ENCODE peak calls at places on chromosome 22, in six cellular contexts. Q is BJ; W is AG10803; F is Caco-2; N is CD8-positive, alpha-beta T cell; B is H9. O is an unnamed sample.

GRCh38 chr22:29152381-29153138 is 53.1 kb upstream of the EMID1 start:
- DNase-seq in Q (no peak), W (no peak), F (peak), N (no peak), B (peak), O (no peak)

GRCh38 chr22:35313311-35314121 is 13.8 kb downstream of the TOM1 start:
- DNase-seq in Q (peak), W (peak), F (peak), N (no peak), B (no peak), O (no peak)

GRCh38 chr22:37226514-37226913 is 14.2 kb upstream of the SSTR3 start:
- DNase-seq in Q (no peak), W (no peak), F (no peak), N (no peak), B (no peak), O (no peak)

GRCh38 chr22:44755000-44755399 is 2.6 kb downstream of the ARHGAP8 start:
- DNase-seq in Q (no peak), W (no peak), F (no peak), N (no peak), B (no peak), O (no peak)

GRCh38 chr22:31496735-31497146 is 405 bp downstream of the SFI1 start:
- DNase-seq in Q (no peak), W (peak), F (no peak), N (peak), B (no peak), O (no peak)

GRCh38 chr22:38452373-38453064 is 2.5 kb downstream of the KCNJ4 start:
- DNase-seq in Q (no peak), W (peak), F (no peak), N (no peak), B (no peak), O (no peak)

GRCh38 chr22:50414476-50415248 is 60.2 kb downstream of the SBF1 start:
- DNase-seq in Q (no peak), W (no peak), F (no peak), N (no peak), B (no peak), O (no peak)

GRCh38 chr22:17581056-17581455 is 17.8 kb downstream of the SLC25A18 start:
- DNase-seq in Q (no peak), W (no peak), F (no peak), N (no peak), B (no peak), O (no peak)

GRCh38 chr22:17131686-17132085 is 10.5 kb upstream of the TMEM121B start:
- DNase-seq in Q (no peak), W (no peak), F (peak), N (no peak), B (no peak), O (no peak)

GRCh38 chr22:37753746-37754145 is 54.0 kb upstream of the GCAT start:
- DNase-seq in Q (no peak), W (no peak), F (no peak), N (no peak), B (no peak), O (no peak)

GRCh38 chr22:49567894-49568750 is 259.6 kb downstream of the BRD1 start:
- DNase-seq in Q (no peak), W (no peak), F (no peak), N (no peak), B (peak), O (no peak)

GRCh38 chr22:17570851-17571631 is 7.7 kb downstream of the SLC25A18 start:
- DNase-seq in Q (peak), W (peak), F (no peak), N (no peak), B (no peak), O (no peak)

GRCh38 chr22:44180706-44181032 is at the start of gene PARVG:
- DNase-seq in Q (no peak), W (no peak), F (no peak), N (peak), B (peak), O (no peak)

GRCh38 chr22:24106385-24107381 is 74.6 kb upstream of the SUSD2 start:
- DNase-seq in Q (no peak), W (no peak), F (no peak), N (peak), B (peak), O (no peak)

GRCh38 chr22:31377609-31378008 is 21.8 kb upstream of the DRG1 start:
- DNase-seq in Q (no peak), W (no peak), F (no peak), N (no peak), B (no peak), O (no peak)

GRCh38 chr22:40741116-40741515 is 61.8 kb downstream of the MCHR1 start:
- DNase-seq in Q (no peak), W (peak), F (no peak), N (no peak), B (no peak), O (no peak)

GRCh38 chr22:49973018-49973965 is 12.7 kb downstream of the PIM3 start:
- DNase-seq in Q (no peak), W (peak), F (no peak), N (no peak), B (peak), O (no peak)

GRCh38 chr22:36546092-36546804 is 17.3 kb upstream of the EIF3D start:
- DNase-seq in Q (no peak), W (peak), F (peak), N (no peak), B (peak), O (peak)

GRCh38 chr22:36404436-36404835 is 16.7 kb upstream of the MYH9 start:
- DNase-seq in Q (no peak), W (no peak), F (no peak), N (no peak), B (no peak), O (no peak)

GRCh38 chr22:24883426-24883825 is 63.1 kb downstream of the LHFPL7 start:
- DNase-seq in Q (no peak), W (no peak), F (no peak), N (no peak), B (no peak), O (no peak)

GRCh38 chr22:45007247-45007945 is 2.4 kb downstream of the PHF21B start:
- DNase-seq in Q (no peak), W (no peak), F (peak), N (no peak), B (peak), O (peak)

GRCh38 chr22:41699264-41700104 is at the start of gene MEI1:
- DNase-seq in Q (no peak), W (peak), F (no peak), N (peak), B (peak), O (no peak)

GRCh38 chr22:44192098-44192810 is 11.5 kb downstream of the PARVG start:
- DNase-seq in Q (no peak), W (no peak), F (no peak), N (peak), B (peak), O (peak)

GRCh38 chr22:50728523-50728931 is 9.5 kb upstream of the ACR start:
- DNase-seq in Q (no peak), W (no peak), F (no peak), N (no peak), B (no peak), O (no peak)

GRCh38 chr22:35631597-35631996 is 14.5 kb upstream of the MB start:
- DNase-seq in Q (no peak), W (peak), F (peak), N (no peak), B (peak), O (peak)

GRCh38 chr22:31248965-31249940 is 37.2 kb downstream of the LIMK2 start:
- DNase-seq in Q (no peak), W (no peak), F (peak), N (no peak), B (no peak), O (no peak)

GRCh38 chr22:37781434-37782059 is 26.2 kb upstream of the GCAT start:
- DNase-seq in Q (no peak), W (no peak), F (no peak), N (no peak), B (peak), O (no peak)

GRCh38 chr22:50613291-50613981 is 12.8 kb downstream of the MAPK8IP2 start:
- DNase-seq in Q (no peak), W (peak), F (no peak), N (no peak), B (peak), O (no peak)

GRCh38 chr22:17120281-17120680 is 879 bp downstream of the TMEM121B start:
- DNase-seq in Q (no peak), W (peak), F (peak), N (peak), B (peak), O (peak)

GRCh38 chr22:40951795-40952602 is 821 bp downstream of the RBX1 start:
- DNase-seq in Q (no peak), W (peak), F (no peak), N (no peak), B (no peak), O (no peak)

GRCh38 chr22:29871684-29872083 is 11.3 kb upstream of the MTMR3 start:
- DNase-seq in Q (no peak), W (no peak), F (no peak), N (no peak), B (no peak), O (no peak)

GRCh38 chr22:46402505-46402904 is 67.0 kb downstream of the TRMU start:
- DNase-seq in Q (no peak), W (no peak), F (no peak), N (no peak), B (no peak), O (no peak)

GRCh38 chr22:46397514-46397913 is 62.0 kb downstream of the TRMU start:
- DNase-seq in Q (no peak), W (no peak), F (no peak), N (no peak), B (no peak), O (no peak)

GRCh38 chr22:46401370-46401769 is 65.9 kb downstream of the TRMU start:
- DNase-seq in Q (no peak), W (no peak), F (no peak), N (no peak), B (no peak), O (no peak)

GRCh38 chr22:46397951-46398350 is 62.4 kb downstream of the TRMU start:
- DNase-seq in Q (no peak), W (no peak), F (no peak), N (no peak), B (no peak), O (no peak)

GRCh38 chr22:46399625-46400024 is 64.1 kb downstream of the TRMU start:
- DNase-seq in Q (no peak), W (no peak), F (no peak), N (no peak), B (no peak), O (no peak)
- TF ChIP-seq CTCF in Q (no peak), W (no peak), F (no peak), N (no peak), B (no peak), O (no peak)

GRCh38 chr22:20430101-20430640 is 7.5 kb downstream of the SCARF2 start:
- DNase-seq in Q (no peak), W (no peak), F (no peak), N (no peak), B (peak), O (no peak)

GRCh38 chr22:20429254-20430100 is 8.1 kb downstream of the SCARF2 start:
- DNase-seq in Q (no peak), W (no peak), F (peak), N (peak), B (peak), O (no peak)

GRCh38 chr22:20431520-20432237 is 5.9 kb downstream of the SCARF2 start:
- DNase-seq in Q (no peak), W (no peak), F (no peak), N (no peak), B (peak), O (no peak)

GRCh38 chr22:20432244-20432686 is 5.4 kb downstream of the SCARF2 start:
- DNase-seq in Q (no peak), W (no peak), F (no peak), N (no peak), B (no peak), O (no peak)

DNA sequence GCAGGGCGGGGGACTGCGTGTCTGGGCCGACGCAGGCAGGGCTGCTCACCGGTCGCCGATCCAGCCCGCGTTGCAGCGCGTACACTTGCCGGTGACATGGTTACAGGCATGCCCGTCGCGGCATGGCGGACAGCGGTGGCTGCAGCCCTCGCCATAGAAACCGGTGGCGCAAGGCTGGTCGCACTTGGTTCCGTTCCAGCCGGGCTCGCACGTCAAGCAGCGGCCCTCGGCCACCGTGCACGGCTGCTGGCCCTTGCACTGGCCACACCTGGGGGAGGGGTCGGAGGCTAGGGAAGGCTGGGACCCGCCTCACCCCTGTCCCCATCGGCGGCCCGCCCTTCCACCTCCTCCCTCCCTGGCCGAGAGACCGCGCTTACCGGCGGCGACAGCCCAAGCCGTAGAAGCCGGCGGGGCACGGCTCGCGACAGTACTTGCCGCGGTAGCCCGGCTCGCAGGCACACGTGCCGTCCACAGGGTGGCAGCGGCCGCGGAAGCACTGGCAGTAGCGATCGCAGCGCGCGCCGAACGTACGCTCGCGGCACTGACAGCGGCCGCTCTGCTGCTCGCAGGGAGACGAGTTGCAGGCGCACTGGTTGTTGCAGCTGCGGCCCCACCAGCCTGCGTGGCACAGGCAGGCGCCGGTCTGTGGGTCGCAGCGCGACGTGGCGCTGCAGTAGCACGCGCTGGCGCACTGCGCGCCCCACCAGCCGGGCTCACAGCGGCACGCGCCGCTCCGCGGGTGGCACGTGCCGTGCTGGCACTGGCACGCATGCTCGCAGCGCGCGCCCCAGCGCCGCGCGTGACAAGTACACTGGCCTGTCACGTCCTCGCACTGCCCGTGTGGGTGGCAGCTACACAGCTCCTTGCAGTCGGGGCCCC is 6.7 kb downstream of the SCARF2 start:
- DNase-seq in Q (no peak), W (peak), F (no peak), N (peak), B (peak), O (peak)
- TF ChIP-seq CTCF in Q (peak), W (peak), F (peak), N (peak), B (peak), O (peak)

GRCh38 chr22:22767876-22768602 is 119.6 kb upstream of the IGLL5 start:
- DNase-seq in Q (no peak), W (no peak), F (no peak), N (no peak), B (peak), O (no peak)
- TF ChIP-seq CTCF in Q (no peak), W (no peak), F (no peak), N (no peak), B (peak), O (no peak)

GRCh38 chr22:48154169-48154942 is 1391.9 kb downstream of the TBC1D22A start:
- DNase-seq in Q (no peak), W (no peak), F (no peak), N (no peak), B (no peak), O (no peak)

GRCh38 chr22:48153726-48154125 is 1391.3 kb downstream of the TBC1D22A start:
- DNase-seq in Q (no peak), W (no peak), F (no peak), N (no peak), B (no peak), O (no peak)

GRCh38 chr22:48151641-48152040 is 1389.2 kb downstream of the TBC1D22A start:
- DNase-seq in Q (no peak), W (no peak), F (no peak), N (no peak), B (no peak), O (no peak)

GRCh38 chr22:48152916-48153315 is 1390.5 kb downstream of the TBC1D22A start:
- DNase-seq in Q (no peak), W (no peak), F (no peak), N (no peak), B (no peak), O (no peak)

GRCh38 chr22:48152154-48152775 is 1389.8 kb downstream of the TBC1D22A start:
- DNase-seq in Q (no peak), W (no peak), F (no peak), N (no peak), B (no peak), O (no peak)
- TF ChIP-seq CTCF in Q (no peak), W (no peak), F (no peak), N (no peak), B (no peak), O (no peak)

GRCh38 chr22:27267145-27267544 is 534.4 kb downstream of the MN1 start:
- DNase-seq in Q (peak), W (peak), F (no peak), N (no peak), B (no peak), O (no peak)
- TF ChIP-seq CTCF in Q (no peak), W (no peak), F (no peak), N (no peak), B (no peak), O (no peak)

DNA sequence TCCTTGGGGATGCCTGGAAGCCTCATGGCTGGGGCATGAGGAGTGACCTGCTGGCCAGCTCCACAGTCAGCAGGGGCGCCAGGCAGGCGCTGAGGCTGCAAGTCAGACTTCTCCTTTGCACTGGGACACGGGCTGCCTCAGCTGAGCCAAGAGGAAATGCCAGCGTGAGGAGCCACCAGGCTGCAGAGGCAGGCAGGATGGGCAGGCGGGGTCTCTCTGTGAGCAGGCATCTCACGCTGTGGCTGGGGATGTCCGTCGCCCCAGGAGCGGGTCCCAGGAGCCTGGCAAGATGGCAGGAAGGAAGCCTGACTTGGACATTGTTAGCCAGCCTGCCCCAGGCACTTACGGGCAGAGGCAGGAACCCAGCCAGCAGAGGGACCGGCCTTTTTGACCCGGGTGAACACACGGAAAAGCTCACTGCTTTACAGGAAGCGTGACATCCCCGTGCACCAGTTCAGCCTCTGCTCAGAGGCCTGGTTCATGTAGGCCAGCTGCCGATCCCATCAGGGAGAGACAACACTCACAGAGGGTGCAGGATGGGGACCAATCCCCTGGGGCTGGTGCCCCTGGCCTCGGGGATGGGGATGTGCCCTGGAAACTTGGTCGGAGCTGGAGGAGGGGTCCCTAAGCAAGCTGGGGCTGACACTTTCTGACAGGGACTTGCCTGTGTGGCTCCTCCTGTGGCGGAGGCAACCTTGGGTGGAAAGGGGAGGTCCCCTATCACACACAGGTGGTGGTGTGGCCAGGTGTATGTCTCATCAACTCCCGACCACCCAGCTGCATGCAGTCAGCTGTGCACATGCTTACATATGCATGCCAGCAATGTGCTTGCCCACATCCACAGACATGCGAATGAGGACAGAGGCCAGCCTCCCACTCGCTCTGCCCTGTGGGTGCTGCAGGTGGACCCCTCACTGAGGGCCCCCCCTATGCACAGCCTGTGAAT is 10.0 kb downstream of the GNB1L start:
- DNase-seq in Q (no peak), W (peak), F (no peak), N (no peak), B (no peak), O (no peak)
- TF ChIP-seq CTCF in Q (peak), W (peak), F (no peak), N (no peak), B (peak), O (no peak)

GRCh38 chr22:26800858-26801257 is 143.5 kb downstream of the MIAT start:
- DNase-seq in Q (no peak), W (no peak), F (peak), N (no peak), B (peak), O (no peak)

GRCh38 chr22:26796785-26797184 is 139.4 kb downstream of the MIAT start:
- DNase-seq in Q (no peak), W (no peak), F (no peak), N (no peak), B (no peak), O (no peak)

GRCh38 chr22:26801449-26801848 is 144.1 kb downstream of the MIAT start:
- DNase-seq in Q (no peak), W (no peak), F (no peak), N (no peak), B (no peak), O (no peak)

GRCh38 chr22:26798433-26799065 is 141.2 kb downstream of the MIAT start:
- DNase-seq in Q (no peak), W (no peak), F (no peak), N (no peak), B (peak), O (no peak)

DNA sequence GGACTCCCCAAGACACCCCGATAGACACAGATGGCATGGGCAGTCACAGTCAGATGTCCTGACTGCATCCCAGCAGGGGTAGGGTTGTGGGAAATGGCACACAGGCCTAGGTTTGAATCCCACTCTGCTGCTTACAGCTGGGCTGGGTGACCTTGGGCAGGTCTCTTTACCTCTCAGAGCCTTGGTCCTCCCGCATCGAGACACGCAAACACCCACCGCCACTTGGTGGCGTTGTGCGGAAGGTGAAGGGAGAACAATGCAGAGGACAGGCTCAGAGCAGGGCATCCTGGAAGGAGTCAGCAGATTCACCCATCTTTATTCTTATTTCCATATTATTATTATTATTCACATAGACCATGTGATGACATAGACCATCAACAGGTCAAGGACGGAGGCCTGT is 140.5 kb downstream of the MIAT start:
- DNase-seq in Q (no peak), W (no peak), F (no peak), N (no peak), B (peak), O (peak)
- TF ChIP-seq CTCF in Q (no peak), W (peak), F (peak), N (no peak), B (peak), O (no peak)

GRCh38 chr22:39617342-39617741 is 46.8 kb downstream of the CACNA1I start:
- DNase-seq in Q (no peak), W (no peak), F (no peak), N (no peak), B (no peak), O (no peak)
- TF ChIP-seq CTCF in Q (no peak), W (no peak), F (no peak), N (no peak), B (no peak), O (no peak)

GRCh38 chr22:48021946-48022345 is 1259.5 kb downstream of the TBC1D22A start:
- DNase-seq in Q (no peak), W (no peak), F (no peak), N (no peak), B (no peak), O (no peak)
- TF ChIP-seq CTCF in Q (no peak), W (no peak), F (no peak), N (no peak), B (no peak), O (no peak)